ENCODE peak calls at places on chromosome 7, in eight cellular contexts. A, H, F, P, Y, W, Z and N are unnamed samples.

GRCh38 chr7:7292608-7293007 is 110.3 kb downstream of the C1GALT1 start:
- DNase-seq in W (no peak), P (no peak), A (no peak), Y (no peak), Z (no peak), H (no peak), F (no peak), N (no peak)

GRCh38 chr7:34523233-34523918 is 134.6 kb upstream of the NPSR1 start:
- DNase-seq in P (no peak), H (no peak), Z (no peak), Y (no peak), W (no peak), A (no peak), F (peak; percentile 38), N (no peak)

GRCh38 chr7:1696671-1697498 is 26.8 kb downstream of the ELFN1 start:
- DNase-seq in Y (no peak), P (peak; percentile 50), Z (no peak), A (no peak), F (no peak), W (no peak), H (peak; percentile 2), N (no peak)

GRCh38 chr7:30285531-30286284 is 1.3 kb downstream of the ZNRF2 start:
- DNase-seq in Y (no peak), W (no peak), Z (peak; percentile 99), P (peak; percentile 68), H (peak; percentile 52), F (no peak), A (peak; percentile 39), N (peak; percentile 46)

GRCh38 chr7:83166-83840 is 109.1 kb upstream of the FAM20C start:
- DNase-seq in A (no peak), H (no peak), W (no peak), Y (no peak), F (no peak), Z (no peak), P (peak; percentile 29), N (no peak)

GRCh38 chr7:48419401-48419800 is 248.1 kb downstream of the ABCA13 start:
- DNase-seq in H (no peak), F (no peak), A (no peak), W (no peak), P (no peak), Z (no peak), Y (no peak), N (no peak)

GRCh38 chr7:30893357-30893756 is 18.3 kb upstream of the AQP1 start:
- DNase-seq in F (no peak), P (no peak), Z (no peak), Y (no peak), H (no peak), W (no peak), A (no peak), N (no peak)

GRCh38 chr7:112212516-112213036 is 6.1 kb downstream of the ZNF277 start:
- DNase-seq in P (no peak), Z (no peak), A (no peak), W (no peak), Y (no peak), F (no peak), H (no peak), N (no peak)

GRCh38 chr7:139588632-139589031 is 65.1 kb downstream of the CLEC2L start:
- DNase-seq in Y (no peak), A (no peak), F (no peak), H (peak; percentile 64), W (no peak), P (no peak), Z (peak; percentile 95), N (peak; percentile 23)

GRCh38 chr7:150567168-150567567 is at the start of gene GIMAP4:
- DNase-seq in Z (peak; percentile 10), H (no peak), Y (no peak), A (no peak), F (no peak), P (no peak), W (no peak), N (no peak)

GRCh38 chr7:147509859-147510542 is 1080.6 kb upstream of the C7orf33 start:
- DNase-seq in Y (no peak), H (no peak), A (no peak), W (no peak), F (no peak), Z (no peak), P (no peak), N (no peak)

GRCh38 chr7:99990417-99990816 is 14.6 kb upstream of the AZGP1 start:
- DNase-seq in F (no peak), Z (no peak), A (no peak), Y (no peak), P (no peak), W (no peak), H (no peak), N (no peak)

GRCh38 chr7:81159402-81159801 is 240.6 kb upstream of the SEMA3C start:
- DNase-seq in W (no peak), F (no peak), H (no peak), A (no peak), Y (no peak), P (peak; percentile 90), Z (no peak), N (no peak)

GRCh38 chr7:123366991-123367390 is 167.2 kb upstream of the SLC13A1 start:
- DNase-seq in Z (no peak), F (no peak), H (no peak), P (no peak), Y (no peak), W (no peak), A (no peak), N (no peak)

GRCh38 chr7:64685091-64685490 is 19.2 kb downstream of the ZNF107 start:
- DNase-seq in A (no peak), Z (no peak), F (no peak), P (no peak), H (no peak), Y (no peak), W (no peak), N (no peak)

GRCh38 chr7:155438778-155439177 is 19.2 kb upstream of the EN2 start:
- DNase-seq in Y (no peak), W (no peak), F (no peak), A (no peak), Z (no peak), H (no peak), P (no peak), N (no peak)

GRCh38 chr7:44112997-44113763 is 9.0 kb downstream of the AEBP1 start:
- DNase-seq in A (peak; percentile 28), P (no peak), H (no peak), F (no peak), W (no peak), Z (no peak), Y (no peak), N (no peak)

GRCh38 chr7:105268511-105269392 is 120.0 kb downstream of the SRPK2 start:
- DNase-seq in F (no peak), Z (peak; percentile 83), W (no peak), Y (peak; percentile 44), P (no peak), H (no peak), A (no peak), N (no peak)